ENCODE peak calls at places on chromosomes 7 and 10, in five cellular contexts. M, C, H, D and B are unnamed samples.
A peak's percentile ranks its signal among the peaks of the same experiment; 100 is the strongest.

GRCh38 chr7:6423942-6424701 is 23.6 kb downstream of the DAGLB start:
- DNase-seq in D (no peak), H (no peak), M (no peak), C (no peak), B (no peak)

GRCh38 chr10:80196270-80196949 is 8.9 kb downstream of the ANXA11 start:
- DNase-seq in C (no peak), D (no peak), H (peak; percentile 31), M (peak; percentile 43), B (no peak)

GRCh38 chr7:123140561-123140960 is 59.2 kb downstream of the SLC13A1 start:
- DNase-seq in C (no peak), M (no peak), D (no peak), H (no peak), B (no peak)

GRCh38 chr7:1704326-1705241 is 34.5 kb downstream of the ELFN1 start:
- DNase-seq in M (no peak), C (no peak), D (no peak), H (no peak), B (no peak)

GRCh38 chr7:40311307-40311706 is 176.5 kb downstream of the SUGCT start:
- DNase-seq in H (no peak), M (no peak), D (no peak), C (no peak), B (no peak)

GRCh38 chr10:48417374-48417773 is 110.9 kb downstream of the MAPK8 start:
- DNase-seq in H (no peak), D (no peak), C (no peak), M (no peak), B (no peak)

GRCh38 chr7:64799-65430 is 127.5 kb upstream of the FAM20C start:
- DNase-seq in C (no peak), H (no peak), D (no peak), M (no peak), B (no peak)

GRCh38 chr7:148535227-148535626 is 55.3 kb upstream of the C7orf33 start:
- DNase-seq in M (no peak), D (no peak), H (no peak), C (no peak), B (no peak)

GRCh38 chr10:51629969-51630617 is 69.3 kb downstream of the CSTF2T start:
- DNase-seq in D (no peak), H (no peak), M (no peak), C (peak; percentile 66), B (no peak)

GRCh38 chr7:64625114-64626082 is 40.5 kb upstream of the ZNF107 start:
- DNase-seq in C (no peak), M (no peak), D (no peak), H (no peak), B (no peak)

GRCh38 chr10:91587710-91588638 is 44.9 kb downstream of the PPP1R3C start:
- DNase-seq in H (no peak), M (no peak), D (peak; percentile 83), C (peak; percentile 79), B (no peak)